ENCODE peak calls at places on chromosomes 16 and 17, in six cellular contexts. T is substantia nigra; C is uterus; K is stomach; R is iris pigment epithelial cell; W is effector CD4-positive, alpha-beta T cell. D is an unnamed sample.

GRCh38 chr16:27945233-27945975 is 118.1 kb downstream of the GSG1L start:
- DNase-seq in T (no peak), C (no peak), K (peak; percentile 9), R (no peak), W (no peak), D (no peak)

GRCh38 chr16:89410794-89411309 is 79.5 kb downstream of the ANKRD11 start:
- DNase-seq in T (peak; percentile 17), C (no peak), K (peak; percentile 89), R (peak; percentile 92), W (no peak), D (peak; percentile 81)

GRCh38 chr17:57609125-57609877 is 135.8 kb downstream of the CCDC182 start:
- DNase-seq in T (no peak), C (no peak), K (no peak), R (no peak), W (no peak), D (no peak)

GRCh38 chr16:65832269-65832668 is 534.2 kb upstream of the CDH5 start:
- DNase-seq in T (no peak), C (no peak), K (no peak), R (no peak), W (no peak), D (peak; percentile 75)

GRCh38 chr17:1467898-1468492 is 12.0 kb upstream of the CRK start:
- DNase-seq in T (no peak), C (peak; percentile 69), K (no peak), R (peak; percentile 79), W (no peak), D (no peak)

GRCh38 chr16:53960954-53961616 is 257.1 kb downstream of the FTO start:
- DNase-seq in T (no peak), C (no peak), K (no peak), R (no peak), W (no peak), D (peak; percentile 28)

GRCh38 chr17:55210292-55210691 is 54.5 kb upstream of the HLF start:
- DNase-seq in T (no peak), C (no peak), K (no peak), R (no peak), W (no peak), D (peak; percentile 29)

GRCh38 chr17:50920891-50921595 is 54.9 kb upstream of the TOB1 start:
- DNase-seq in T (no peak), C (no peak), K (peak; percentile 62), R (no peak), W (no peak), D (no peak)

GRCh38 chr17:10843806-10844205 is 5.9 kb upstream of the PIRT start:
- DNase-seq in T (no peak), C (no peak), K (peak; percentile 86), R (peak; percentile 15), W (no peak), D (no peak)

GRCh38 chr16:67936124-67936875 is at the start of gene PSMB10:
- DNase-seq in T (peak; percentile 41), C (peak; percentile 60), K (peak; percentile 41), R (peak; percentile 82), W (peak; percentile 26), D (peak; percentile 40)

GRCh38 chr17:76137351-76138233 is 3.5 kb downstream of the FOXJ1 start:
- DNase-seq in T (no peak), C (no peak), K (no peak), R (no peak), W (no peak), D (no peak)

GRCh38 chr16:86725401-86725800 is 147.1 kb downstream of the FOXL1 start:
- DNase-seq in T (no peak), C (no peak), K (no peak), R (no peak), W (no peak), D (no peak)

GRCh38 chr16:77890075-77890474 is 101.7 kb downstream of the VAT1L start:
- DNase-seq in T (no peak), C (no peak), K (no peak), R (no peak), W (no peak), D (no peak)

GRCh38 chr16:22671301-22672076 is 142.5 kb upstream of the HS3ST2 start:
- DNase-seq in T (no peak), C (no peak), K (no peak), R (peak; percentile 25), W (no peak), D (no peak)

GRCh38 chr16:58426095-58426494 is 33.8 kb downstream of the GINS3 start:
- DNase-seq in T (peak; percentile 16), C (no peak), K (no peak), R (no peak), W (no peak), D (no peak)

GRCh38 chr17:63369233-63369632 is 76.9 kb downstream of the CYB561 start:
- DNase-seq in T (no peak), C (no peak), K (no peak), R (peak; percentile 34), W (no peak), D (no peak)

GRCh38 chr17:49015924-49016774 is 19.0 kb downstream of the IGF2BP1 start:
- DNase-seq in T (no peak), C (no peak), K (no peak), R (no peak), W (no peak), D (no peak)

GRCh38 chr16:56836410-56836834 is 28.6 kb upstream of the SLC12A3 start:
- DNase-seq in T (no peak), C (no peak), K (no peak), R (no peak), W (no peak), D (no peak)

GRCh38 chr16:47716571-47716970 is 255.4 kb downstream of the PHKB start:
- DNase-seq in T (no peak), C (no peak), K (no peak), R (peak; percentile 37), W (no peak), D (no peak)

GRCh38 chr16:84950906-84951305 is 60.4 kb downstream of the ZDHHC7 start:
- DNase-seq in T (no peak), C (no peak), K (no peak), R (no peak), W (peak; percentile 6), D (peak; percentile 54)

GRCh38 chr16:11094075-11094593 is 149.8 kb downstream of the CLEC16A start:
- DNase-seq in T (no peak), C (no peak), K (no peak), R (peak; percentile 62), W (no peak), D (no peak)

GRCh38 chr16:24800586-24800985 is 45.2 kb upstream of the SLC5A11 start:
- DNase-seq in T (no peak), C (no peak), K (no peak), R (peak; percentile 55), W (no peak), D (no peak)

GRCh38 chr17:4142107-4142900 is 526 bp downstream of the ZZEF1 start:
- DNase-seq in T (no peak), C (peak; percentile 23), K (peak; percentile 32), R (peak; percentile 51), W (peak; percentile 36), D (peak; percentile 20)

GRCh38 chr16:48215738-48216137 is 28.4 kb upstream of the LONP2 start:
- DNase-seq in T (no peak), C (no peak), K (no peak), R (no peak), W (no peak), D (no peak)

GRCh38 chr16:84925092-84925772 is 86.1 kb downstream of the ZDHHC7 start:
- DNase-seq in T (peak; percentile 69), C (no peak), K (peak; percentile 72), R (no peak), W (peak; percentile 67), D (peak; percentile 66)

GRCh38 chr17:43327421-43327820 is 71.4 kb upstream of the ARL4D start:
- DNase-seq in T (no peak), C (no peak), K (no peak), R (peak; percentile 32), W (no peak), D (no peak)

GRCh38 chr17:72603346-72604242 is 482.8 kb downstream of the SOX9 start:
- DNase-seq in T (no peak), C (no peak), K (no peak), R (peak; percentile 92), W (no peak), D (no peak)

GRCh38 chr16:2497641-2498040 is 16.1 kb upstream of the ATP6V0C start:
- DNase-seq in T (no peak), C (no peak), K (no peak), R (no peak), W (no peak), D (peak; percentile 43)

GRCh38 chr17:83009414-83010322 is 69.7 kb upstream of the METRNL start:
- DNase-seq in T (no peak), C (no peak), K (no peak), R (no peak), W (no peak), D (no peak)

GRCh38 chr16:51825740-51826139 is 674.7 kb upstream of the SALL1 start:
- DNase-seq in T (no peak), C (no peak), K (no peak), R (peak; percentile 66), W (no peak), D (no peak)

GRCh38 chr17:40373324-40373723 is 8.8 kb upstream of the GJD3 start:
- DNase-seq in T (no peak), C (no peak), K (no peak), R (peak; percentile 94), W (no peak), D (no peak)

GRCh38 chr17:78651551-78651950 is 74.4 kb upstream of the DNAH17 start:
- DNase-seq in T (no peak), C (no peak), K (no peak), R (peak; percentile 55), W (no peak), D (no peak)

GRCh38 chr17:76843703-76844484 is 24.3 kb upstream of the MGAT5B start:
- DNase-seq in T (no peak), C (no peak), K (no peak), R (no peak), W (no peak), D (peak; percentile 89)

GRCh38 chr17:27506348-27507218 is 50.3 kb downstream of the KSR1 start:
- DNase-seq in T (no peak), C (no peak), K (no peak), R (no peak), W (no peak), D (no peak)

GRCh38 chr16:31382485-31383161 is 10.5 kb upstream of the ITGAD start:
- DNase-seq in T (peak; percentile 38), C (no peak), K (peak; percentile 67), R (peak; percentile 60), W (peak; percentile 21), D (peak; percentile 63)

GRCh38 chr16:50580180-50580771 is 32.1 kb downstream of the NKD1 start:
- DNase-seq in T (no peak), C (no peak), K (no peak), R (no peak), W (no peak), D (no peak)

GRCh38 chr16:17397499-17397891 is 73.3 kb downstream of the XYLT1 start:
- DNase-seq in T (no peak), C (peak; percentile 59), K (peak; percentile 40), R (no peak), W (peak; percentile 21), D (peak; percentile 61)

D was measured in BE2C.